ENCODE peak calls at places on chromosome 14, in seven cellular contexts. Y is GM06990; Q is nephron progenitor cell; B is HL-60; N is CD8-positive, alpha-beta T cell; O is cardiac fibroblast; E is left ventricle myocardium inferior. J is an unnamed sample.

GRCh38 chr14:88189040-88189839 is 133.8 kb downstream of the KCNK10 start:
- DNase-seq in Y (no peak), Q (peak), B (peak), N (peak), O (peak), E (no peak), J (peak)

GRCh38 chr14:101552786-101553231 is 8.5 kb upstream of the DIO3 start:
- DNase-seq in Y (no peak), Q (no peak), B (no peak), N (no peak), O (no peak), E (no peak), J (no peak)

GRCh38 chr14:104687601-104688504 is 1.6 kb upstream of the INF2 start:
- DNase-seq in Y (no peak), Q (peak), B (no peak), N (no peak), O (peak), E (peak), J (no peak)

GRCh38 chr14:70622111-70622712 is 19.5 kb upstream of the TTC9 start:
- DNase-seq in Y (no peak), Q (peak), B (no peak), N (peak), O (peak), E (no peak), J (no peak)

GRCh38 chr14:71474291-71474690 is 457.9 kb upstream of the RGS6 start:
- DNase-seq in Y (no peak), Q (no peak), B (no peak), N (no peak), O (no peak), E (no peak), J (no peak)

GRCh38 chr14:106051790-106052189 is 525.4 kb downstream of the TMEM121 start:
- DNase-seq in Y (no peak), Q (no peak), B (no peak), N (no peak), O (no peak), E (no peak), J (no peak)

GRCh38 chr14:93085916-93086315 is 29.8 kb downstream of the ITPK1 start:
- DNase-seq in Y (no peak), Q (no peak), B (no peak), N (no peak), O (no peak), E (no peak), J (no peak)

GRCh38 chr14:99671230-99672224 is 12.6 kb upstream of the CYP46A1 start:
- DNase-seq in Y (no peak), Q (no peak), B (no peak), N (no peak), O (no peak), E (no peak), J (no peak)

GRCh38 chr14:98962118-98962517 is 309.9 kb downstream of the BCL11B start:
- DNase-seq in Y (no peak), Q (no peak), B (no peak), N (no peak), O (no peak), E (no peak), J (no peak)

GRCh38 chr14:103624860-103625259 is 4.2 kb upstream of the KLC1 start:
- DNase-seq in Y (peak), Q (no peak), B (no peak), N (peak), O (peak), E (peak), J (no peak)

GRCh38 chr14:32693114-32693513 is 245.6 kb upstream of the NPAS3 start:
- DNase-seq in Y (no peak), Q (no peak), B (no peak), N (no peak), O (peak), E (no peak), J (no peak)

GRCh38 chr14:74400919-74401503 is 25.0 kb downstream of the SYNDIG1L start:
- DNase-seq in Y (no peak), Q (no peak), B (no peak), N (no peak), O (no peak), E (no peak), J (no peak)

GRCh38 chr14:103385994-103386491 is 828 bp downstream of the MARK3 start:
- DNase-seq in Y (peak), Q (peak), B (no peak), N (peak), O (no peak), E (no peak), J (no peak)

GRCh38 chr14:105333020-105333490 is 18.5 kb downstream of the PACS2 start:
- DNase-seq in Y (peak), Q (no peak), B (no peak), N (no peak), O (no peak), E (no peak), J (no peak)

GRCh38 chr14:99064262-99064954 is 207.6 kb downstream of the BCL11B start:
- DNase-seq in Y (no peak), Q (no peak), B (no peak), N (no peak), O (no peak), E (no peak), J (no peak)

GRCh38 chr14:39956372-39956771 is 524.1 kb upstream of the FBXO33 start:
- DNase-seq in Y (no peak), Q (no peak), B (no peak), N (no peak), O (no peak), E (no peak), J (no peak)

GRCh38 chr14:24398943-24399801 is at the start of gene NYNRIN:
- DNase-seq in Y (no peak), Q (peak), B (no peak), N (peak), O (no peak), E (peak), J (no peak)

GRCh38 chr14:79404874-79405273 is 806.4 kb downstream of the DIO2 start:
- DNase-seq in Y (no peak), Q (no peak), B (no peak), N (no peak), O (no peak), E (no peak), J (no peak)

GRCh38 chr14:49620182-49621113 is at the start of the genes MGAT2 and RPL36AL:
- DNase-seq in Y (peak), Q (peak), B (peak), N (peak), O (peak), E (peak), J (peak)

GRCh38 chr14:77302926-77303325 is 17.8 kb downstream of the POMT2 start:
- DNase-seq in Y (no peak), Q (no peak), B (no peak), N (peak), O (no peak), E (no peak), J (no peak)

GRCh38 chr14:103329421-103330347 is 4.4 kb upstream of the EIF5 start:
- DNase-seq in Y (no peak), Q (no peak), B (peak), N (no peak), O (peak), E (no peak), J (no peak)

GRCh38 chr14:101083564-101084435 is 180.3 kb upstream of the RTL1 start:
- DNase-seq in Y (no peak), Q (no peak), B (no peak), N (peak), O (no peak), E (no peak), J (peak)

GRCh38 chr14:100446572-100446971 is 123.4 kb downstream of the SLC25A47 start:
- DNase-seq in Y (no peak), Q (no peak), B (no peak), N (no peak), O (no peak), E (no peak), J (peak)

GRCh38 chr14:48792376-48793024 is 793.7 kb downstream of the RPS29 start:
- DNase-seq in Y (no peak), Q (no peak), B (no peak), N (no peak), O (no peak), E (no peak), J (no peak)

GRCh38 chr14:65432361-65432948 is 19.9 kb downstream of the FUT8 start:
- DNase-seq in Y (no peak), Q (no peak), B (no peak), N (no peak), O (no peak), E (no peak), J (no peak)

GRCh38 chr14:76962303-76962660 is 66.2 kb downstream of the IRF2BPL start:
- DNase-seq in Y (no peak), Q (no peak), B (no peak), N (no peak), O (no peak), E (no peak), J (no peak)

GRCh38 chr14:103576371-103577024 is 13.7 kb downstream of the COA8 start:
- DNase-seq in Y (no peak), Q (peak), B (no peak), N (no peak), O (peak), E (peak), J (peak)

GRCh38 chr14:36647827-36648753 is 13.6 kb upstream of the PAX9 start:
- DNase-seq in Y (no peak), Q (peak), B (no peak), N (no peak), O (peak), E (no peak), J (no peak)

GRCh38 chr14:73764406-73764805 is 50.2 kb upstream of the PNMA1 start:
- DNase-seq in Y (no peak), Q (no peak), B (no peak), N (no peak), O (no peak), E (no peak), J (no peak)

GRCh38 chr14:58832010-58832409 is 194.2 kb downstream of the DACT1 start:
- DNase-seq in Y (no peak), Q (no peak), B (no peak), N (no peak), O (no peak), E (no peak), J (no peak)

GRCh38 chr14:38210587-38211257 is 3.0 kb downstream of the SSTR1 start:
- DNase-seq in Y (no peak), Q (peak), B (no peak), N (no peak), O (peak), E (peak), J (no peak)

GRCh38 chr14:105979446-105979845 is 453.1 kb downstream of the TMEM121 start:
- DNase-seq in Y (no peak), Q (no peak), B (no peak), N (no peak), O (no peak), E (no peak), J (no peak)

GRCh38 chr14:91337699-91338335 is 79.8 kb downstream of the CCDC88C start:
- DNase-seq in Y (no peak), Q (no peak), B (no peak), N (no peak), O (no peak), E (no peak), J (no peak)

GRCh38 chr14:97603201-97603600 is 806.0 kb downstream of the VRK1 start:
- DNase-seq in Y (no peak), Q (no peak), B (no peak), N (peak), O (no peak), E (no peak), J (no peak)

GRCh38 chr14:65304963-65305362 is 107.6 kb upstream of the FUT8 start:
- DNase-seq in Y (no peak), Q (no peak), B (no peak), N (no peak), O (no peak), E (no peak), J (no peak)

GRCh38 chr14:89429206-89430091 is 12.4 kb upstream of the FOXN3 start:
- DNase-seq in Y (no peak), Q (peak), B (no peak), N (peak), O (no peak), E (no peak), J (no peak)

GRCh38 chr14:56156096-56156495 is 37.9 kb downstream of the PELI2 start:
- DNase-seq in Y (no peak), Q (no peak), B (no peak), N (no peak), O (no peak), E (no peak), J (no peak)

DNA sequence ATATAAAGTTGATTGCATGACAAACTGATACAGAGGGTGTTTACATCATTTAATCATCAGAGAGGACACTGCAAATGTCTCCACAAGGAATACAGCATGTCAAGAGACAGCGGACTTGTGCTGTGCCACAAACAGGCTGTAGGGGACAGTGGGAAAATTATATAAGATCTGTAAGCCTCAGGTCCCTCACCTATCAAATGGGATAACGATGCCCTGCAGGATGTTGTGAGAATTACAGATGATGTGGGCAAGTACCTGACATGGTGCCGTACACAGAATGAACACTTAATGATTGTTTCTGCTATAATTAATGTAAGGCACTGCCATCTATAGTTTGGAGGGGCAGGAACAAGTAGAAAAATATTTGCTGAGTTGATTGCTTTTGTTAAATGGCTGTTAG is 81.9 kb upstream of the GTF2A1 start:
- DNase-seq in Y (no peak), Q (no peak), B (no peak), N (no peak), O (no peak), E (no peak), J (no peak)
- TF ChIP-seq CTCF in Y (no peak), Q (peak), B (no peak), N (no peak), O (no peak), E (no peak), J (no peak)

DNA sequence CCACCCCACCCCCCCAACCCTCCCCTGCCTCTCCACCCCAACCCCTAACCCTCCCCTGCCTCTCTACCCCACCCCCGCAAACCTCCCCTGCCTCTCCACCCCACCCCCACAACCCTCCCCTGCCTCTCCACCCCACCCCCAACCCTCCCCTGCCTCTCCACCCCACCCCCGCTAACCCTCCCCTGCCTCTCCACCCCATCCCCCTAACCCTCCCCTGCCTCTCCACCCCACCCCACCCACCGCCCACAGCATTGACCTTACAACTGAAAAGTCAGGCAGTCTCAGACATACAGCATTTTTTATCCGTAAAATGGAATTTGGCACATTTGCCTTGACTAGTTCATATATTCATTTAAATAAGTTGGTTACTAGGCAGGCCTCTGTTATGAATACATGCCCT is 38.6 kb upstream of the ACTN1 start:
- DNase-seq in Y (no peak), Q (no peak), B (no peak), N (no peak), O (no peak), E (no peak), J (no peak)
- TF ChIP-seq CTCF in Y (no peak), Q (no peak), B (no peak), N (no peak), O (no peak), E (no peak), J (no peak)

GRCh38 chr14:23299558-23299957 is 3.1 kb downstream of the PPP1R3E start:
- DNase-seq in Y (no peak), Q (no peak), B (no peak), N (no peak), O (peak), E (no peak), J (no peak)
- TF ChIP-seq CTCF in Y (peak), Q (peak), B (no peak), N (no peak), O (no peak), E (peak), J (peak)

GRCh38 chr14:96062010-96062409 is 22.8 kb downstream of the C14orf132 start:
- DNase-seq in Y (no peak), Q (no peak), B (no peak), N (no peak), O (no peak), E (no peak), J (no peak)
- TF ChIP-seq CTCF in Y (no peak), Q (no peak), B (no peak), N (no peak), O (no peak), E (no peak), J (no peak)

GRCh38 chr14:94816113-94816512 is 46.2 kb upstream of the GSC start:
- DNase-seq in Y (no peak), Q (no peak), B (no peak), N (no peak), O (no peak), E (no peak), J (no peak)
- TF ChIP-seq CTCF in Y (no peak), Q (no peak), B (no peak), N (no peak), O (no peak), E (no peak), J (peak)

DNA sequence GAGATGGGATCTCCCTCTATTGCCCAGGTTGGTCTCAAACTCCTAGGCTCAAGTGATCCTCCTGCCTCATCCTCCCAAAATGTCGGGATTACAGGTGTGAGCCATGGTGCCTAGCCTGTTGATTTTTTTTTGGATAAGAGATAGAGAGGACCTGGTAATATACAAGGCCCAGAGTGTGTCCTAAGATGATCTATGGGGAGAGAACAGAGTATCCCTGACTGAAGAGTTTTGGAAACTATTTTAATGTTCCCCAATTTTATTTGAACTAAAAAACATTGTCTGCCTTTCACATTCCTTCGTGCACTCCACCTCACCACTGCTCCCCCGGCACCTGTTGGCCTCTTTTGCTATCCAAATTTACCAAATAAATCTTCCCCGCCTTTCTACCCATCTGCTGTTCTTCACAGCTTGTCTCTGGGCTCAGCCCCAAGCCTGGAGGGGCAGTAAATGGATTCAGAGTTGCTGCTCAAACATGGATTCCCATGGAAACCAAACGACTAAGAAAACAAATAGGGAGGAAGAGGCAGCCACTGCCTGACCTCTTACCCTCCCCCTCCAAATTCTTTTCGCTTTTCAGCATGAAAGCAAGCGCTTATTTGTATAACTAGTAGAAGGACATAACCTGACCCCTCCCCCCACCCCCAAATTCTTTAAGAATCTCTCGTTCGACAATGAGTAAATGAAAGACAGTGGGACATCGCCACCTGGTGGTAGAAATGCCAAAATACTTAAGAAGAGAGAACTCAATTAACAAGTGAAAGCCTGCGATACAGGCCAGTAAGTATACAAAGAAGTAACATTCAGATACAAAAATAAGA is 22.6 kb downstream of the OR10G3 start:
- DNase-seq in Y (peak), Q (peak), B (peak), N (peak), O (peak), E (peak), J (peak)
- TF ChIP-seq CTCF in Y (peak), Q (peak), B (peak), N (peak), O (peak), E (peak), J (peak)

GRCh38 chr14:64293976-64294671 is at the start of gene ESR2:
- DNase-seq in Y (peak), Q (peak), B (no peak), N (peak), O (peak), E (peak), J (peak)
- TF ChIP-seq CTCF in Y (peak), Q (no peak), B (no peak), N (no peak), O (peak), E (no peak), J (peak)

DNA sequence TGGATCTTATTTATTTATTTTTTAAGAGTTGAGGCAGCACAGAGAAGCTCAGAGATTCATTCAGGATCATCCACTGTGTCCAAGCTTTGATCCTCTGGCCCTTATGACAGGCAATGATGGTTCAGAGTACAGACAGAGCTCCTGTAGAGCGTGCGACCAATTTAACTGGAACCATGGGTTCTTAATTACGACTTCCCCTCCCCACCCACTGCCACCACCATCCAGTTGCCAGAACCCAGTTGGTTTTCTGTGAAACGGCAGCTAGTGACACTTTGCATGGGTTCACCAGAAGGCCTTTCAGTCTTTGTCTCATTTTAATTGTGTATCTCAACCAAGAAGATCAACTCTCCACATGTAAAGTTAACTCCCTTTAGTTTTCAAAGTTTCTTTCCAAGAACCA is 478.2 kb downstream of the ZFP36L1 start:
- DNase-seq in Y (no peak), Q (no peak), B (no peak), N (no peak), O (no peak), E (no peak), J (no peak)
- TF ChIP-seq CTCF in Y (no peak), Q (no peak), B (no peak), N (no peak), O (no peak), E (no peak), J (no peak)

GRCh38 chr14:26200675-26201074 is 397.2 kb downstream of the NOVA1 start:
- DNase-seq in Y (no peak), Q (no peak), B (no peak), N (no peak), O (no peak), E (no peak), J (no peak)

GRCh38 chr14:26194816-26195215 is 403.0 kb downstream of the NOVA1 start:
- DNase-seq in Y (no peak), Q (no peak), B (no peak), N (no peak), O (no peak), E (no peak), J (no peak)

GRCh38 chr14:26204362-26204953 is 393.4 kb downstream of the NOVA1 start:
- DNase-seq in Y (no peak), Q (no peak), B (no peak), N (no peak), O (peak), E (no peak), J (no peak)

GRCh38 chr14:26199599-26200370 is 398.0 kb downstream of the NOVA1 start:
- DNase-seq in Y (no peak), Q (no peak), B (peak), N (no peak), O (peak), E (no peak), J (no peak)

GRCh38 chr14:26199096-26199495 is 398.7 kb downstream of the NOVA1 start:
- DNase-seq in Y (no peak), Q (no peak), B (no peak), N (no peak), O (no peak), E (no peak), J (no peak)
- TF ChIP-seq CTCF in Y (no peak), Q (no peak), B (no peak), N (no peak), O (no peak), E (no peak), J (no peak)

DNA sequence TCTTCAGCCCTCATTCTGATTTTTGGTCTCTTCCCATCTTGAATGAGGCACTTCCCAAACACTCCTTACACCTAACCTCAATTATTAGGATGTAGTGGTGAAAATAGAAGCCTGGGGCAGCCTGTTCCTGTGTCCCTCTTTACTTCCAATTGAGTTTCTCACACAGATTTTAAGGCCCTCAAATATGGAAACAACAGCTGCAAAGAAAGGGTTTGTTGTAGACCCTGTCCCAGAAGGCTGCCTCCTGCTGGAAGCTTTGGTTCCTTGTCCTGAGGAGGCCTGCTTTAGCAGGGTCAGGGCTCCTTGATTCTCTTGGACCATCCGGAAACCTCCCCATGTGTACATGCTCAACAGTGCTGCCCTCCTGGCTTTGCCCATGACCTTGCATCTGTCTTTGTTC is 101.3 kb downstream of the TGFB3 start:
- DNase-seq in Y (no peak), Q (no peak), B (no peak), N (no peak), O (no peak), E (no peak), J (no peak)
- TF ChIP-seq CTCF in Y (peak), Q (no peak), B (no peak), N (no peak), O (no peak), E (no peak), J (no peak)